ENCODE peak calls at places on chromosome 17, in four cellular contexts. U, A, C and M are unnamed samples.
A peak's percentile ranks its signal among the peaks of the same experiment; 100 is the strongest.

GRCh38 chr17:59372138-59372751 is 40.8 kb downstream of the YPEL2 start:
- DNase-seq in U (peak; percentile 84), A (peak; percentile 68), C (no peak), M (peak; percentile 81)

GRCh38 chr17:40341808-40342574 is 22.5 kb downstream of the GJD3 start:
- DNase-seq in U (peak; percentile 98), A (peak; percentile 86), C (no peak), M (peak; percentile 86)

GRCh38 chr17:74042241-74042640 is 161.2 kb upstream of the RPL38 start:
- DNase-seq in U (no peak), A (no peak), C (no peak), M (no peak)

GRCh38 chr17:72426321-72426720 is 305.5 kb downstream of the SOX9 start:
- DNase-seq in U (no peak), A (no peak), C (no peak), M (no peak)

GRCh38 chr17:32876414-32877163 is at the start of gene MYO1D:
- DNase-seq in U (peak; percentile 74), A (peak; percentile 88), C (no peak), M (peak; percentile 61)

GRCh38 chr17:36608794-36609497 is 7.6 kb downstream of the MRM1 start:
- DNase-seq in U (peak; percentile 95), A (peak; percentile 30), C (no peak), M (peak; percentile 49)

GRCh38 chr17:33664116-33664840 is 371.2 kb upstream of the ASIC2 start:
- DNase-seq in U (no peak), A (no peak), C (no peak), M (no peak)

GRCh38 chr17:35726609-35727460 is 4.6 kb upstream of the RASL10B start:
- DNase-seq in U (peak; percentile 97), A (peak; percentile 50), C (peak; percentile 77), M (peak; percentile 89)

GRCh38 chr17:75087558-75088453 is at the start of gene SLC16A5:
- DNase-seq in U (peak; percentile 94), A (peak; percentile 94), C (no peak), M (peak; percentile 74)

GRCh38 chr17:26792486-26792885 is 501.4 kb upstream of the WSB1 start:
- DNase-seq in U (no peak), A (no peak), C (peak; percentile 37), M (peak; percentile 1)

GRCh38 chr17:50828508-50829170 is 6.7 kb upstream of the WFIKKN2 start:
- DNase-seq in U (peak; percentile 69), A (no peak), C (no peak), M (no peak)

GRCh38 chr17:6556121-6557039 is at the start of gene PITPNM3:
- DNase-seq in U (peak; percentile 89), A (peak; percentile 50), C (no peak), M (peak; percentile 58)

GRCh38 chr17:11363575-11363974 is 122.6 kb downstream of the SHISA6 start:
- DNase-seq in U (no peak), A (no peak), C (no peak), M (no peak)

GRCh38 chr17:18256776-18257175 is 1.8 kb downstream of the FLII start:
- DNase-seq in U (no peak), A (no peak), C (no peak), M (no peak)

GRCh38 chr17:18256351-18256750 is 2.2 kb downstream of the FLII start:
- DNase-seq in U (no peak), A (no peak), C (no peak), M (no peak)

GRCh38 chr17:18257268-18257681 is 1.3 kb downstream of the FLII start:
- DNase-seq in U (peak; percentile 93), A (peak; percentile 27), C (no peak), M (peak; percentile 41)

GRCh38 chr17:18258356-18259038 is at the start of gene FLII:
- DNase-seq in U (peak; percentile 98), A (peak; percentile 71), C (no peak), M (peak; percentile 83)

GRCh38 chr17:18257747-18258355 is 687 bp downstream of the FLII start:
- DNase-seq in U (peak; percentile 100), A (peak; percentile 86), C (no peak), M (peak; percentile 94)
- H3K36me3 ChIP-seq in U (peaks cover 38% of the 10 kb centered on the region), A (no peaks in the 10 kb centered on the region), C (no peaks in the 10 kb centered on the region), M (peaks cover 24% of the 10 kb centered on the region)

DNA sequence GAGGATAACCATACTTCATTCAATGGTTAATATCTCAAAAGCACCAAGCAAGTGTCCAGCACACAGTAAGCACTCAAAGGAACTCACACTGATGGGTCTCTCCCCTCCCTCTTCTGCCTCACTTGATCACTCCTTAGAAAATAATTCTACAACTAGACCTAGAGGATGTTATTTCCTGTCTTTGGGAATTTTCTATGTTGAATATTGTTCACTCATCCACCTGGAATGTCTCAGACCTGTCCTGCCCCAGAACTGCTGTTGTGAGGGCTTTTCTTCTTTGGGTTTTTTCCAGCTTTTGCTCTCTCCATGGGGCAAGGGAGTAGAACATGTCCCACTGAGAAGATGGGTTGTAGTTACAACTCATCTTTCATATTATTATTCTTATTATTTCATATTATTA is 25.3 kb downstream of the NXPH3 start:
- DNase-seq in U (no peak), A (no peak), C (no peak), M (no peak)
- H3K36me3 ChIP-seq in U (peaks cover 57% of the 10 kb centered on the region), A (no peaks in the 10 kb centered on the region), C (peaks cover 89% of the 10 kb centered on the region), M (peaks cover 33% of the 10 kb centered on the region)

GRCh38 chr17:57305329-57305728 is 49.0 kb downstream of the MSI2 start:
- DNase-seq in U (no peak), A (no peak), C (no peak), M (no peak)
- H3K36me3 ChIP-seq in U (no peaks in the 10 kb centered on the region), A (no peaks in the 10 kb centered on the region), C (peaks cover 2% of the 10 kb centered on the region), M (no peaks in the 10 kb centered on the region)

GRCh38 chr17:78086740-78087139 is 41.8 kb downstream of the TMC6 start:
- DNase-seq in U (no peak), A (no peak), C (no peak), M (no peak)
- H3K36me3 ChIP-seq in U (peaks cover 22% of the 10 kb centered on the region), A (no peaks in the 10 kb centered on the region), C (peaks cover 25% of the 10 kb centered on the region), M (peaks cover 25% of the 10 kb centered on the region)

DNA sequence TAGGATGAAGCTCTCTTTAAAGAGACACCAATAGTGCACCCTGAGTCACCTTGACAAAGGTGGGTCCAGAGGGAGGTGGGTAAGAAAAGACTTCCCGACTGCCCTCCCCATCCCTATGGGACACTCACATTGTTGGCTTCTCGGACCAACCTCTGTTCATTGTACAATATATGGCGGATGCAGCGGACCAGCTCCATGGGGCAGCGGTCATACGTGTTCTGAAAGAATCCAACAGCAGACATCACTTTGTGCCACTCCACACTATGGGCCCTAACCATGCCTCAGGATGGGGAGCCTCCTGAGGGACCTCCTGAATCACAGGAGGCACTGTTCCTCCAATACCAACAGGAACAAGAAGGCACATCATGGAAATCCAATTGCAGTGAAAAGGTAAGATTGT is 30.4 kb upstream of the GHDC start:
- DNase-seq in U (no peak), A (no peak), C (no peak), M (no peak)
- H3K36me3 ChIP-seq in U (peaks cover 21% of the 10 kb centered on the region), A (no peaks in the 10 kb centered on the region), C (no peaks in the 10 kb centered on the region), M (no peaks in the 10 kb centered on the region)

GRCh38 chr17:77494664-77495435 is 354.1 kb downstream of the SEC14L1 start:
- DNase-seq in U (peak; percentile 99), A (peak; percentile 83), C (no peak), M (peak; percentile 83)
- H3K36me3 ChIP-seq in U (peaks cover 68% of the 10 kb centered on the region), A (no peaks in the 10 kb centered on the region), C (peaks cover 23% of the 10 kb centered on the region), M (peaks cover 20% of the 10 kb centered on the region)

GRCh38 chr17:81900181-81900820 is 1.7 kb upstream of the NPB start:
- DNase-seq in U (peak; percentile 66), A (no peak), C (no peak), M (no peak)
- H3K36me3 ChIP-seq in U (peaks cover 31% of the 10 kb centered on the region), A (no peaks in the 10 kb centered on the region), C (peaks cover 19% of the 10 kb centered on the region), M (peaks cover 4% of the 10 kb centered on the region)

GRCh38 chr17:28946239-28946638 is 5.1 kb downstream of the PHF12 start:
- DNase-seq in U (peak; percentile 90), A (no peak), C (no peak), M (peak; percentile 93)
- H3K36me3 ChIP-seq in U (peaks cover 10% of the 10 kb centered on the region), A (no peaks in the 10 kb centered on the region), C (peaks cover 42% of the 10 kb centered on the region), M (peaks cover 9% of the 10 kb centered on the region)

GRCh38 chr17:1896243-1897163 is 66.7 kb downstream of the RPA1 start:
- DNase-seq in U (peak; percentile 60), A (no peak), C (no peak), M (no peak)
- H3K36me3 ChIP-seq in U (peaks cover 50% of the 10 kb centered on the region), A (no peaks in the 10 kb centered on the region), C (peaks cover 68% of the 10 kb centered on the region), M (peaks cover 40% of the 10 kb centered on the region)